ENCODE peak calls at places on chromosomes 7 and 10, in ten cellular contexts. V is cardiac fibroblast, U is BJ, R is astrocyte of the cerebellum, K is thoracic aorta, Y is mammary epithelial cell, I is fibroblast of pulmonary artery, D is AG09319, W is GM10248, S is glutamatergic neuron. C is an unnamed sample.

GRCh38 chr10:92052088-92052487 is 128.5 kb downstream of the BTAF1 start:
- DNase-seq in V (peak), U (no peak), R (no peak), K (no peak), Y (no peak), I (no peak), D (no peak), W (no peak), S (no peak), C (no peak)

GRCh38 chr7:102990642-102991041 is 77.8 kb downstream of the LRRC17 start:
- DNase-seq in V (no peak), U (no peak), R (no peak), K (no peak), Y (no peak), I (no peak), D (no peak), W (no peak), S (no peak), C (no peak)

GRCh38 chr10:27659786-27660185 is 85.8 kb downstream of the MKX start:
- DNase-seq in V (no peak), U (no peak), R (no peak), K (no peak), Y (no peak), I (no peak), D (no peak), W (no peak), S (no peak), C (no peak)

GRCh38 chr10:48648172-48648942 is 36.3 kb upstream of the WDFY4 start:
- DNase-seq in V (no peak), U (no peak), R (no peak), K (no peak), Y (no peak), I (no peak), D (no peak), W (no peak), S (no peak), C (no peak)

GRCh38 chr10:19917756-19918478 is 101.7 kb downstream of the PLXDC2 start:
- DNase-seq in V (no peak), U (no peak), R (no peak), K (no peak), Y (peak), I (no peak), D (no peak), W (no peak), S (no peak), C (no peak)

GRCh38 chr10:93199221-93199681 is 125.6 kb downstream of the CYP26A1 start:
- DNase-seq in V (peak), U (peak), R (peak), K (peak), Y (peak), I (peak), D (no peak), W (no peak), S (no peak), C (peak)

GRCh38 chr7:73569042-73569608 is 9.3 kb downstream of the TBL2 start:
- DNase-seq in V (no peak), U (no peak), R (no peak), K (no peak), Y (no peak), I (no peak), D (no peak), W (no peak), S (no peak), C (no peak)

GRCh38 chr10:43138757-43139241 is 554 bp downstream of the CSGALNACT2 start:
- DNase-seq in V (peak), U (no peak), R (no peak), K (no peak), Y (peak), I (peak), D (no peak), W (no peak), S (peak), C (no peak)

GRCh38 chr10:3782099-3782455 is 2.9 kb downstream of the KLF6 start:
- DNase-seq in V (peak), U (no peak), R (no peak), K (no peak), Y (no peak), I (no peak), D (no peak), W (no peak), S (no peak), C (no peak)

GRCh38 chr7:157564518-157565177 is 227.8 kb downstream of the DNAJB6 start:
- DNase-seq in V (no peak), U (peak), R (no peak), K (no peak), Y (no peak), I (peak), D (no peak), W (no peak), S (no peak), C (no peak)

GRCh38 chr10:3010327-3010726 is 57.0 kb upstream of the PFKP start:
- DNase-seq in V (no peak), U (no peak), R (no peak), K (no peak), Y (no peak), I (no peak), D (no peak), W (no peak), S (no peak), C (no peak)

GRCh38 chr7:12951397-12951801 is 264.0 kb downstream of the ARL4A start:
- DNase-seq in V (peak), U (peak), R (peak), K (no peak), Y (peak), I (peak), D (peak), W (no peak), S (no peak), C (no peak)

GRCh38 chr7:134547738-134548054 is 1.2 kb upstream of the AKR1B15 start:
- DNase-seq in V (peak), U (no peak), R (peak), K (no peak), Y (no peak), I (peak), D (no peak), W (peak), S (no peak), C (no peak)

GRCh38 chr10:127565583-127565982 is 16.5 kb downstream of the NPS start:
- DNase-seq in V (no peak), U (no peak), R (no peak), K (no peak), Y (no peak), I (no peak), D (no peak), W (no peak), S (no peak), C (no peak)

GRCh38 chr10:106560925-106561640 is 603.4 kb downstream of the SORCS1 start:
- DNase-seq in V (peak), U (no peak), R (no peak), K (no peak), Y (peak), I (peak), D (no peak), W (no peak), S (no peak), C (peak)

GRCh38 chr10:13201132-13201531 is 33.0 kb downstream of the UCMA start:
- DNase-seq in V (no peak), U (no peak), R (no peak), K (no peak), Y (peak), I (no peak), D (no peak), W (no peak), S (no peak), C (peak)

GRCh38 chr7:103660455-103661371 is 214.7 kb upstream of the SLC26A5 start:
- DNase-seq in V (peak), U (no peak), R (peak), K (no peak), Y (peak), I (peak), D (no peak), W (no peak), S (no peak), C (no peak)

GRCh38 chr10:109115179-109115578 is 808.1 kb downstream of the XPNPEP1 start:
- DNase-seq in V (no peak), U (no peak), R (no peak), K (no peak), Y (no peak), I (no peak), D (no peak), W (no peak), S (no peak), C (no peak)

GRCh38 chr10:118776033-118776432 is 21.3 kb upstream of the CACUL1 start:
- DNase-seq in V (no peak), U (no peak), R (no peak), K (no peak), Y (no peak), I (no peak), D (no peak), W (no peak), S (no peak), C (no peak)

GRCh38 chr10:97332586-97333350 is 1.8 kb downstream of the FRAT2 start:
- DNase-seq in V (peak), U (peak), R (peak), K (no peak), Y (peak), I (peak), D (peak), W (no peak), S (no peak), C (no peak)

GRCh38 chr10:96457341-96457740 is 56.4 kb downstream of the TLL2 start:
- DNase-seq in V (no peak), U (no peak), R (no peak), K (no peak), Y (no peak), I (no peak), D (no peak), W (no peak), S (no peak), C (no peak)

GRCh38 chr7:7932553-7932952 is 36.0 kb upstream of the GLCCI1 start:
- DNase-seq in V (no peak), U (no peak), R (no peak), K (no peak), Y (no peak), I (no peak), D (no peak), W (no peak), S (no peak), C (no peak)

GRCh38 chr7:30996883-30997282 is 33.1 kb downstream of the GHRHR start:
- DNase-seq in V (no peak), U (no peak), R (no peak), K (no peak), Y (no peak), I (no peak), D (no peak), W (no peak), S (no peak), C (no peak)

GRCh38 chr7:84025332-84025927 is 169.2 kb downstream of the SEMA3A start:
- DNase-seq in V (peak), U (peak), R (peak), K (no peak), Y (peak), I (peak), D (peak), W (no peak), S (no peak), C (peak)

GRCh38 chr10:75884808-75885207 is 453.4 kb downstream of the LRMDA start:
- DNase-seq in V (no peak), U (no peak), R (no peak), K (no peak), Y (no peak), I (no peak), D (no peak), W (no peak), S (no peak), C (no peak)

GRCh38 chr10:121975295-121976086 is 474 bp upstream of the NSMCE4A start:
- DNase-seq in V (no peak), U (no peak), R (no peak), K (no peak), Y (no peak), I (no peak), D (no peak), W (no peak), S (no peak), C (no peak)

GRCh38 chr10:76523215-76523614 is 1091.8 kb downstream of the LRMDA start:
- DNase-seq in V (peak), U (no peak), R (no peak), K (no peak), Y (no peak), I (peak), D (no peak), W (no peak), S (no peak), C (no peak)

GRCh38 chr10:51521605-51522004 is 177.8 kb downstream of the CSTF2T start:
- DNase-seq in V (no peak), U (no peak), R (no peak), K (no peak), Y (no peak), I (no peak), D (no peak), W (no peak), S (no peak), C (no peak)

GRCh38 chr7:43112941-43113621 is 634 bp downstream of the HECW1 start:
- DNase-seq in V (peak), U (no peak), R (peak), K (no peak), Y (peak), I (peak), D (no peak), W (peak), S (peak), C (no peak)

GRCh38 chr7:54811016-54811924 is 52.3 kb upstream of the SEC61G start:
- DNase-seq in V (peak), U (peak), R (peak), K (no peak), Y (peak), I (peak), D (peak), W (no peak), S (no peak), C (peak)

GRCh38 chr7:33922820-33923219 is 17.5 kb downstream of the BMPER start:
- DNase-seq in V (no peak), U (no peak), R (no peak), K (no peak), Y (no peak), I (no peak), D (no peak), W (no peak), S (no peak), C (no peak)

GRCh38 chr7:141460781-141461715 is 90.2 kb upstream of the AGK start:
- DNase-seq in V (no peak), U (no peak), R (no peak), K (no peak), Y (peak), I (no peak), D (no peak), W (no peak), S (no peak), C (no peak)

GRCh38 chr10:127845756-127846155 is 47.0 kb downstream of the CLRN3 start:
- DNase-seq in V (no peak), U (no peak), R (no peak), K (no peak), Y (no peak), I (no peak), D (no peak), W (no peak), S (no peak), C (no peak)

DNA sequence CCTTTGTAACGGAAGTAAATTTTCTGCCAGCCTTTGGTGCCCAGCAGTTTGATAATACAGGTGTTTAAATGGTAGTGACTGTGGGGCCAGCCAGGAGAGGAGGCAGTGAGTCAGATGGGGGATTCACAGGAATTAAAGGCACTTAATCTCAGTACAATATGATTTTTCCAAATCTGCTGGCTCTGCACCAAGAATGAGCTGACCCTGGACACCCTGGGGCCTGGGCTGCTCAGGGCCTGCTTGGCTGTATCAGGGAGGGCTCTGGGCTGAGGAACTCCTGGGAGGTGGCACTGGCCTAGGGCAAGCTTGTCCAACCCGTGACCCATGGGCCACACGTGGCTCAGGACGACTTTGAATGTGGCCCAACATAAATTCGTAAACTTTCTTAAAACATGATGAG is 104.1 kb downstream of the ZMIZ1 start:
- DNase-seq in V (no peak), U (no peak), R (no peak), K (no peak), Y (no peak), I (no peak), D (no peak), W (no peak), S (no peak), C (no peak)
- TF ChIP-seq CTCF in V (no peak), U (no peak), R (no peak), K (no peak), Y (no peak), I (no peak), D (no peak), W (no peak), S (no peak), C (no peak)

GRCh38 chr7:143504937-143505297 is 27.2 kb downstream of the TAS2R41 start:
- DNase-seq in V (peak), U (no peak), R (no peak), K (no peak), Y (no peak), I (peak), D (no peak), W (no peak), S (no peak), C (no peak)
- TF ChIP-seq CTCF in V (no peak), U (no peak), R (no peak), K (no peak), Y (no peak), I (peak), D (no peak), W (no peak), S (no peak), C (no peak)

DNA sequence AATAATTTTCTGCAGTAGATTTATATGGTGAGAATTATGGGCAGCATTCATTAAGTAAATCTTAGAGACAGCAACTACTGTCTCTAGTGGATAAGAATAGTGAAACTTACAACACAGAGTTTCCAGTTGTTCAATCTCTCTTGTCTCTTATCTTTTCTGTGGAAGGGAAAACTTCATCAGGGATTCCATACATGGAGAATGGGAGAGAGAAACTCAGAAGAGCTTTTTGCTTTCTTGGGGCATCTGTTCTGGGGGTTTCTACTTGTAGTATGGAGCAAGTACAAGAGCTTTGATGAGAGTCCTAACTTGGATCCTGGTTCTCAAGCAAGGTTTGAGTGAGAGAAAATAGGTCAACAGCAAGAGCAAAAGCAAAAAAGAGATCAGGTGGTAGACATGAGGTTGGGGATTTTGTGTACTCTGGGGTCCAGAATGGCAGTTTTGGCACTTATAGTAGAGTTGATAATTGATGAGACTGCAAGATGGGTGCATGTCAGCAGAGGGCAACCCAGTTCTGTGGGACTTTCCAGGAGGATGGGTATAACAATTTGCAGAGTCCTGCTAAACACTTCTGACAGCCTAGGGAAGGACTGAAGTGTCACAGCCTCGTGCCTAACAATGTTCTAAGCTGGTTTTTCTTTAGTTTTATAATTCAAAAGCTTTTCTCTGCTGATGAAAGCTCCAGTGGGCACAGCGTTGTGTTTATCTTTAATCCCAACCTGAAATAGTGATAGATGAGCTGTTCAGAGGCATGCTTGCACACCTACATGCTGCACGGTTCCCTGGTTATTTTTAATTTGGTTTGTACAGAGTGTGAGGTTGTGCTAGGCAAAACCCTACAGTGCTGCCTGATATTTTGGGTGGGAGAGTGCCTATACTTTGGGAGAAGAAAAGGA is 32.0 kb upstream of the STRIP2 start:
- DNase-seq in V (no peak), U (no peak), R (no peak), K (no peak), Y (no peak), I (peak), D (no peak), W (peak), S (no peak), C (no peak)
- TF ChIP-seq CTCF in V (peak), U (no peak), R (no peak), K (no peak), Y (peak), I (peak), D (peak), W (peak), S (no peak), C (no peak)

GRCh38 chr7:106947244-106947728 is 82.2 kb downstream of the PIK3CG start:
- DNase-seq in V (peak), U (peak), R (peak), K (no peak), Y (peak), I (peak), D (peak), W (peak), S (peak), C (peak)
- TF ChIP-seq CTCF in V (peak), U (peak), R (peak), K (peak), Y (peak), I (peak), D (peak), W (peak), S (peak), C (peak)

DNA sequence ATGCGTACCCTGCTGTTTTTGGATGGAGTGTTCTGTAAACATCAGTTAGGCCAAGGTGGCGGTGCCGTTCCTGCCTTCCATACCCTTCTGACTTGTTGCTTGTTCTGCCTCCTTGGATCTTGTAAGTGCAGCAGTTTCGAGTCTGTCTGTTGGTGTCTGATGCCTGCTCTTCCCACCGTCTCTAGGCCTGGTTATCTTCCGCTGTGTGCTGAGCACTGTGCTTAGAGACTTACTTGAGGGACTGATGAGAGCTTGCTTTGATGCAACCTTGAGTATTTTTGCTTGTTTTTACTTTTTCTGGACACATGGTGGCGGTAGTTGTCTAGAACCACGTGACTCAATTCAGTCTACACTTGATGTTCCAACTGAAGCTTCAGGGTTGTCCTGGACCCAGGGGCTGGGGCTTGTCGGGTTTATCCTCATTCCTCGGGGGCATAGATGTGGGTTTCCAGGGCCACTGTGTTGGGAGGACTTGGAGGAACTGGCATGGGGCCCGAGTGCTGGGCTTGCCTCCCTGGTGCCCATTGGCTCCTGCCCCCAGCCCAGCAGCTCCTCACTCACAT is 14.4 kb upstream of the SPRN start:
- DNase-seq in V (no peak), U (no peak), R (no peak), K (no peak), Y (peak), I (peak), D (no peak), W (peak), S (no peak), C (no peak)
- TF ChIP-seq CTCF in V (peak), U (peak), R (no peak), K (no peak), Y (peak), I (peak), D (peak), W (peak), S (no peak), C (peak)